ENCODE peak calls at places on chromosomes 1 and 21, in ten cellular contexts. E, A, U, F, K, V, Z, B, G and H are unnamed samples. For H3K4me1, the result is how much of the 10 kb centered on the place peaks cover.

GRCh38 chr1:21217812-21218596 is 41.3 kb upstream of the EIF4G3 start:
- DNase-seq in U (peak), V (peak), K (peak), G (peak), B (peak), Z (no peak), E (no peak), A (peak), F (no peak), H (no peak)

GRCh38 chr1:119987112-119987511 is 82.3 kb downstream of the NOTCH2 start:
- DNase-seq in A (no peak), U (no peak), K (no peak), V (no peak), E (no peak), Z (no peak), G (no peak), F (no peak), B (no peak), H (no peak)

GRCh38 chr1:15993666-15994065 is 10.4 kb upstream of the SRARP start:
- DNase-seq in Z (no peak), E (no peak), G (no peak), V (no peak), F (no peak), U (no peak), A (no peak), K (no peak), B (no peak), H (no peak)

GRCh38 chr21:42991992-42992740 is 17.8 kb downstream of the PKNOX1 start:
- DNase-seq in B (no peak), E (peak), G (peak), Z (no peak), A (peak), K (no peak), V (no peak), F (no peak), U (no peak), H (peak)

GRCh38 chr21:31180256-31181088 is 142.2 kb upstream of the KRTAP19-8 start:
- DNase-seq in F (peak), U (no peak), B (peak), E (no peak), Z (peak), A (peak), K (peak), V (peak), G (no peak), H (no peak)

GRCh38 chr1:74689800-74690696 is 16.5 kb upstream of the ERICH3 start:
- DNase-seq in B (peak), Z (peak), A (peak), K (peak), V (peak), F (peak), U (no peak), E (no peak), G (peak), H (peak)

GRCh38 chr1:2376261-2376741 is 15.1 kb downstream of the MORN1 start:
- DNase-seq in V (no peak), A (no peak), K (no peak), Z (no peak), G (no peak), F (no peak), B (no peak), U (no peak), E (no peak), H (no peak)

GRCh38 chr1:43165765-43166164 is 6.3 kb downstream of the EBNA1BP2 start:
- DNase-seq in A (no peak), F (no peak), U (no peak), Z (no peak), E (no peak), G (no peak), K (no peak), V (no peak), B (no peak), H (no peak)

GRCh38 chr1:5911871-5912271 is 80.4 kb downstream of the NPHP4 start:
- DNase-seq in E (no peak), F (no peak), V (no peak), G (peak), K (no peak), A (no peak), B (no peak), U (no peak), Z (no peak), H (no peak)

GRCh38 chr21:15015622-15016471 is 49.0 kb downstream of the NRIP1 start:
- DNase-seq in Z (no peak), G (no peak), E (no peak), A (no peak), U (no peak), K (no peak), B (no peak), F (no peak), V (no peak), H (no peak)

GRCh38 chr1:244388961-244389360 is 62.7 kb downstream of the ADSS2 start:
- DNase-seq in A (no peak), G (no peak), F (no peak), U (no peak), K (no peak), B (no peak), V (no peak), Z (no peak), E (no peak), H (no peak)

GRCh38 chr1:63732666-63733065 is 41.2 kb upstream of the ROR1 start:
- DNase-seq in E (no peak), B (no peak), Z (no peak), A (no peak), F (no peak), G (no peak), U (no peak), K (no peak), V (no peak), H (no peak)

GRCh38 chr1:203626910-203627246 is 246 bp downstream of the ATP2B4 start:
- DNase-seq in V (no peak), A (no peak), B (no peak), G (peak), F (no peak), K (no peak), Z (no peak), U (peak), E (no peak), H (no peak)

GRCh38 chr1:237211031-237211430 is 169.0 kb downstream of the RYR2 start:
- DNase-seq in Z (no peak), G (no peak), F (no peak), V (peak), U (no peak), B (no peak), E (no peak), K (no peak), A (no peak), H (no peak)

GRCh38 chr1:179781962-179782361 is 38.9 kb downstream of the FAM163A start:
- DNase-seq in K (no peak), E (no peak), F (no peak), U (no peak), V (no peak), B (no peak), A (no peak), G (no peak), Z (no peak), H (peak)

GRCh38 chr1:2971609-2972008 is 49.7 kb upstream of the ACTRT2 start:
- DNase-seq in K (no peak), U (peak), V (no peak), Z (no peak), E (no peak), A (no peak), F (no peak), B (no peak), G (no peak), H (no peak)

GRCh38 chr1:212814548-212814947 is 22.9 kb downstream of the TATDN3 start:
- DNase-seq in F (no peak), E (no peak), B (no peak), Z (no peak), U (no peak), G (no peak), V (no peak), A (no peak), K (no peak), H (no peak)

GRCh38 chr1:161487483-161487827 is 17.8 kb upstream of the FCGR2A start:
- DNase-seq in B (no peak), Z (no peak), F (no peak), K (no peak), V (no peak), A (no peak), G (no peak), U (no peak), E (no peak), H (peak)

GRCh38 chr1:119008483-119009299 is 20.5 kb upstream of the TBX15 start:
- DNase-seq in Z (no peak), K (peak), A (peak), G (peak), E (peak), B (no peak), V (peak), U (no peak), F (no peak), H (no peak)

GRCh38 chr21:31450971-31451370 is 106.9 kb upstream of the TIAM1 start:
- DNase-seq in V (no peak), K (no peak), G (no peak), B (no peak), F (no peak), U (no peak), E (no peak), A (no peak), Z (no peak), H (no peak)

GRCh38 chr1:30691480-30691879 is 31.9 kb downstream of the MATN1 start:
- DNase-seq in F (no peak), E (no peak), U (peak), Z (no peak), V (no peak), K (no peak), B (no peak), A (no peak), G (no peak), H (peak)

GRCh38 chr1:156860639-156861423 is at the start of gene NTRK1:
- DNase-seq in K (peak), G (peak), E (no peak), V (no peak), U (no peak), F (peak), A (peak), Z (peak), B (peak), H (peak)

GRCh38 chr1:9715536-9716226 is 64.2 kb downstream of the PIK3CD start:
- DNase-seq in B (peak), U (no peak), A (peak), K (no peak), F (peak), Z (no peak), V (no peak), E (no peak), G (no peak), H (no peak)
- H3K4me1 ChIP-seq in B (half or more), U (under half), A (under half), K (under half), F (half or more), Z (half or more), V (under half), E (under half), G (under half), H (under half)

DNA sequence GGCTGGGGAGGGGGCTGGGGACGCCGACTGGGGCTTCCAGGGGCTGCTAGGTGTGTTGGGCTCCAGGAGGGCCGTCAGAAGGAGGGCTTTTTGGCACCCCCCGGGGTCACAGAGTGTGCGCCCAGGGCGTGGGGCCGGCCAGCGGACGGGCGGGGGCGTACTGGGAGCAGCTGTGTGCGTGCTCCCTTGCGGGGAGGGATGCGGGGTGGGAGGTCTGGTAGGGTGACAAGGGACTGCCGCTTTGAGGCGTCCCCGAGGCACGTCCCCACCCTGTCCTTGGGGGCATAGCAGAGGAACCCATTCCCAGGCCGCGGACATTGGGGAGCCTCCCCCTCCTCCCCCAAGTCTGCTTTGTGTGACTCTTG is 1.1 kb downstream of the FOXO6 start:
- DNase-seq in B (no peak), K (no peak), Z (no peak), A (no peak), G (no peak), E (no peak), V (no peak), F (no peak), U (peak), H (no peak)
- H3K4me1 ChIP-seq in B (under half), K (under half), Z (under half), A (under half), G (under half), E (half or more), V (under half), F (under half), U (under half), H (under half)

DNA sequence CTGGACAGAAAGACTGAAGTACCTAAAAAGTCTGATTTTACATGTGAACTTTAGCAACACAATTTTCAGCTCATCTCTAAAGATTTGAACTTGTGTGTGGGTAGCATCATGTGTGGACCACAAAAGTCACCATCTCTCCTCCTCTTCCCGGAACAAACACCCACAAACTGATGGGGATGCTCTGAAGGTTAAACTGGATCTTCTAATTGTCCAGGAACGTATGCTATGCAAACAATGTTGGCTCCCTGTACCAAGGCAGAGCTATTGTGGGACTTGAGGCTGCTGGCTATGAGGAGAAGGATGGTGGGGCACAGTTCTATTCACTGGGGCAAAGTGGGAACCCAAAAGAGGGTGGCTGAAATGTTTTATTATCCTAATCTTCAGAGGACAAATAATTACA is 62.7 kb downstream of the GADD45A start:
- DNase-seq in Z (no peak), F (no peak), E (no peak), K (no peak), V (no peak), B (no peak), A (no peak), U (no peak), G (no peak), H (no peak)
- H3K4me1 ChIP-seq in Z (under half), F (under half), E (half or more), K (half or more), V (half or more), B (under half), A (half or more), U (under half), G (under half), H (under half)

GRCh38 chr1:32336963-32337675 is 1.1 kb upstream of the MARCKSL1 start:
- DNase-seq in F (no peak), U (no peak), E (no peak), V (no peak), B (peak), Z (peak), K (no peak), G (no peak), A (peak), H (no peak)
- H3K4me1 ChIP-seq in F (under half), U (under half), E (under half), V (half or more), B (under half), Z (under half), K (under half), G (under half), A (half or more), H (under half)

GRCh38 chr1:32179443-32180185 is at the start of gene TXLNA:
- DNase-seq in A (peak), B (peak), K (peak), E (peak), U (peak), F (peak), G (peak), Z (peak), V (peak), H (peak)

GRCh38 chr1:32181065-32181464 is 1.6 kb downstream of the TXLNA start:
- DNase-seq in V (no peak), F (no peak), E (no peak), A (no peak), B (no peak), K (no peak), Z (no peak), G (no peak), U (no peak), H (no peak)

GRCh38 chr1:32182060-32182459 is 2.6 kb downstream of the TXLNA start:
- DNase-seq in F (no peak), V (no peak), K (no peak), E (no peak), U (no peak), G (no peak), B (no peak), A (no peak), Z (no peak), H (no peak)

GRCh38 chr1:32180186-32181060 is 948 bp downstream of the TXLNA start:
- DNase-seq in K (peak), B (peak), E (no peak), V (peak), Z (peak), F (no peak), G (peak), A (peak), U (peak), H (peak)

DNA sequence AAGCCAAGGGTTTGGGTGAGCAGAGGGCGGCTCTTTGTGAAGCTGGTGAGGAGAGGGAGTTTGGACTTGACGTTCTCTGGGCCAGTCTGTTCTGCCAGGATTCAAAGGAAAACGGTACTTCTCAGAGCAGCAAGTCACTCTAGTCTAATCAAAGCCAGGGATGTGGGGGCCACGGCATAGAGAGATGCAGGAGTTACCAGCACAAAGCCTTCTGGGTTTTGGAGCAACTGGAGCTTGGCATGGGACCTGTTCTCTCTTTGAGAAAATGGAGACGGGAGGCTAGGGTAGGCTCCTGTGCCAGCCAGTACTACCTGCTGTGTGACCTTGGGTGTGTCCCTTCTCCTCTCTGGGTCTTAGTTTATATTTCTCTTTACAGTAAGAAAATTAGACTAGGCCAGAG is 2.1 kb downstream of the TXLNA start:
- DNase-seq in Z (no peak), A (no peak), V (no peak), K (no peak), U (no peak), F (no peak), E (no peak), G (no peak), B (no peak), H (no peak)
- H3K4me1 ChIP-seq in Z (under half), A (under half), V (half or more), K (under half), U (under half), F (under half), E (half or more), G (under half), B (under half), H (under half)

GRCh38 chr1:8082945-8083344 is 56.8 kb upstream of the ERRFI1 start:
- DNase-seq in G (no peak), F (no peak), K (no peak), Z (no peak), V (peak), A (no peak), E (no peak), U (no peak), B (no peak), H (no peak)
- H3K4me1 ChIP-seq in G (under half), F (under half), K (under half), Z (under half), V (half or more), A (under half), E (under half), U (under half), B (under half), H (under half)

GRCh38 chr1:154835531-154836285 is 34.4 kb downstream of the KCNN3 start:
- DNase-seq in B (no peak), K (no peak), A (no peak), V (no peak), G (no peak), E (no peak), Z (no peak), F (no peak), U (no peak), H (no peak)

GRCh38 chr1:154838473-154838872 is 31.6 kb downstream of the KCNN3 start:
- DNase-seq in B (no peak), V (no peak), U (no peak), E (no peak), Z (no peak), A (no peak), G (no peak), F (no peak), K (no peak), H (no peak)

GRCh38 chr1:154838988-154839387 is 31.1 kb downstream of the KCNN3 start:
- DNase-seq in F (no peak), E (no peak), K (no peak), B (no peak), Z (no peak), U (no peak), A (no peak), G (no peak), V (no peak), H (no peak)

GRCh38 chr1:154837679-154838171 is 32.4 kb downstream of the KCNN3 start:
- DNase-seq in K (no peak), U (no peak), G (no peak), E (no peak), F (no peak), B (no peak), A (peak), Z (no peak), V (no peak), H (peak)

DNA sequence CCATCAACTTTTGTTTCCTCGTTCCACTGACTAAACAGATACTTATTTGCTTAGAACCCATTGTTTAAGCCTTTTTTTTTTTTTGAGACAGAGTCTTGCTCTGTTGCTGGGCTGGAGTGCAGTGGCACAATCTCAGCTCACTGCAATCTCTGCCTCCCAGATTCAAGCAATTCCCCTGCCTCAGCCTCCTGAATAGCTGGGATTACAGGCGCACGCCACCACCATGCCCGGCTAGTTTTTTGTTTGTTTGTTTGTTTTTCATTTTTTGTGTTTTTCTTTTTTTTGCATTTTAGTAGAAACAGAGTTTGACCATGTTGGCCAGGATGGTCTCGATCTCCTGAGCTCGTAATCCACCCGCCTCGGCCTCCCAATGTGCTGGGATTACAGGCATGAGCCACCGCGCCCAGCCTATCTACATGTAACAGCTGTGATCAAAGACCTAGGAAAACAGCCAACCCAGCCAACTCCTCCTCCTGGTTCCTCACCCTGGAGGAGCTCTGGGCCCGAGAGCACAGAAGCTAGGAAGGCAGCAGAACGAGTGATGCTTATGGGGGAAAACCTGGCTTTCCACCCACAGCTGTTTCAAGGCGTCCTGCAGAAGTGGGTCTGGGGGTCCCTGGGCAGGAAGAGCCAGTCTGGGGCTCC is 32.9 kb downstream of the KCNN3 start:
- DNase-seq in A (no peak), B (no peak), Z (no peak), K (no peak), U (no peak), V (no peak), G (no peak), E (no peak), F (no peak), H (peak)
- H3K4me1 ChIP-seq in A (half or more), B (under half), Z (under half), K (under half), U (under half), V (under half), G (under half), E (under half), F (under half), H (under half)

DNA sequence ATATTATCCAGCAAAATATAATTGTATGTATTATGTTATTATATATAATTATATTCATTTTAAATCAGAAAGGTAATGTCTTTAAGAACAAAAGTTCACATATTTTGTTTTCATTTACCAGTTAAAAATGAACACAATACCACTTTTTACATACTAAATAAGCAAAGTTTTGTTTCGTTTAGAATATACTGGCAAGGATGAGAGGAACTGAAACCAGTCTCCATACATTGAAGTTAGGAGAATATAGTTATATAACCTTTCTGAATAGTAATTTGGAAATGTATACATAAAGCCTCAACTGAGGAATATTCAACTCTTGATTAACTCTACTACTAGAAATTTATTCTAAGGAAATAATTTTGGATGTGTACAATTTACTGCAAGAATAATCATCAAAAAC is 110.5 kb downstream of the ZNF644 start:
- DNase-seq in G (no peak), K (no peak), F (no peak), E (no peak), Z (no peak), A (no peak), V (no peak), B (no peak), U (no peak), H (no peak)
- H3K4me1 ChIP-seq in G (under half), K (under half), F (under half), E (under half), Z (under half), A (under half), V (under half), B (under half), U (under half), H (under half)